ENCODE peak calls at places on chromosomes 5 and 9, in seven cellular contexts. I is NCI-H1930; S is IMR-90; K is non-pigmented ciliary epithelial cell; E is activated gamma-delta T cell treated with Interleukin-2 at 50 U/mL for 16 hours; U is AG10803; V is activated naive CD8-positive, alpha-beta T cell treated with anti-CD3 and anti-CD28 coated beads, Interleukin-2, amount 50 U/mL, for 24 hours. N is an unnamed sample.

GRCh38 chr9:61665829-61666228 is 476.0 kb downstream of the SPATA31A7 start:
- DNase-seq in U (no peak), E (no peak), K (no peak), S (no peak), V (no peak), I (no peak), N (no peak)

GRCh38 chr5:128053291-128053954 is 30.1 kb upstream of the SLC12A2 start:
- DNase-seq in K (no peak), U (peak), I (no peak), E (no peak), S (peak), V (no peak), N (peak)

GRCh38 chr5:158289967-158290366 is 431.0 kb upstream of the CLINT1 start:
- DNase-seq in U (no peak), V (no peak), I (no peak), K (no peak), S (no peak), E (no peak), N (no peak)

GRCh38 chr5:1757511-1757910 is 42.1 kb downstream of the MRPL36 start:
- DNase-seq in V (no peak), E (no peak), U (no peak), S (no peak), K (no peak), I (no peak), N (no peak)

GRCh38 chr5:170886210-170886894 is 24.5 kb downstream of the RANBP17 start:
- DNase-seq in V (no peak), S (no peak), I (no peak), U (no peak), K (no peak), E (no peak), N (no peak)

GRCh38 chr5:179553875-179554274 is 3.5 kb downstream of the RUFY1 start:
- DNase-seq in I (no peak), U (peak), S (peak), V (no peak), K (peak), E (no peak), N (no peak)

GRCh38 chr9:36082928-36083327 is 46.2 kb downstream of the RECK start:
- DNase-seq in I (no peak), E (no peak), V (no peak), S (no peak), K (no peak), U (no peak), N (no peak)

GRCh38 chr9:100515578-100516494 is 42.9 kb downstream of the TMEFF1 start:
- DNase-seq in U (peak), V (no peak), I (no peak), E (no peak), S (peak), K (no peak), N (no peak)

GRCh38 chr9:77402286-77402685 is 225.0 kb downstream of the VPS13A start:
- DNase-seq in V (no peak), I (no peak), E (no peak), K (no peak), S (peak), U (no peak), N (no peak)

GRCh38 chr5:39892708-39893107 is 467.9 kb upstream of the DAB2 start:
- DNase-seq in S (no peak), E (no peak), U (peak), V (no peak), K (no peak), I (no peak), N (no peak)

GRCh38 chr5:134586866-134587524 is 45.6 kb downstream of the SAR1B start:
- DNase-seq in S (peak), V (peak), E (peak), U (peak), I (peak), K (no peak), N (peak)

GRCh38 chr9:97388721-97389238 is 23.1 kb upstream of the TDRD7 start:
- DNase-seq in S (no peak), U (no peak), K (no peak), E (no peak), V (peak), I (no peak), N (no peak)

GRCh38 chr5:147756566-147756965 is 26.0 kb downstream of the JAKMIP2 start:
- DNase-seq in I (no peak), U (no peak), S (no peak), V (no peak), E (no peak), K (no peak), N (no peak)

GRCh38 chr5:62310426-62311105 is 4.6 kb downstream of the KIF2A start:
- DNase-seq in U (no peak), V (no peak), I (no peak), K (no peak), E (no peak), S (no peak), N (no peak)

GRCh38 chr5:63456279-63456678 is 506.0 kb downstream of the HTR1A start:
- DNase-seq in U (no peak), K (no peak), V (no peak), S (no peak), I (no peak), E (no peak), N (no peak)

GRCh38 chr9:13122756-13123369 is 156.6 kb downstream of the MPDZ start:
- DNase-seq in I (no peak), U (no peak), E (no peak), K (no peak), V (no peak), S (no peak), N (no peak)

GRCh38 chr9:137463194-137463930 is 4.2 kb upstream of the NSMF start:
- DNase-seq in S (no peak), I (no peak), V (no peak), K (no peak), E (no peak), U (no peak), N (no peak)

GRCh38 chr5:147397616-147398015 is 112.3 kb downstream of the DPYSL3 start:
- DNase-seq in V (no peak), U (no peak), S (no peak), E (no peak), K (no peak), I (no peak), N (no peak)

GRCh38 chr5:76952795-76953536 is at the start of gene CRHBP:
- DNase-seq in E (no peak), V (no peak), I (no peak), S (no peak), K (no peak), U (no peak), N (no peak)

GRCh38 chr9:125797857-125798399 is 50.8 kb downstream of the PBX3 start:
- DNase-seq in V (no peak), E (no peak), S (no peak), K (no peak), U (peak), I (no peak), N (no peak)

GRCh38 chr5:54909911-54910870 is 75.2 kb downstream of the ESM1 start:
- DNase-seq in S (peak), U (peak), I (no peak), E (no peak), K (no peak), V (no peak), N (peak)

GRCh38 chr9:136538599-136539426 is 7.0 kb downstream of the NOTCH1 start:
- DNase-seq in K (no peak), S (no peak), V (peak), U (no peak), E (peak), I (no peak), N (no peak)

GRCh38 chr9:131001021-131001420 is 8.0 kb upstream of the LAMC3 start:
- DNase-seq in K (no peak), S (no peak), U (no peak), E (no peak), V (no peak), I (no peak), N (no peak)

GRCh38 chr9:127449332-127449966 is 1.8 kb downstream of the RPL12 start:
- DNase-seq in S (no peak), I (no peak), K (no peak), V (no peak), U (no peak), E (no peak), N (no peak)

GRCh38 chr9:38018964-38019602 is 49.9 kb downstream of the SHB start:
- DNase-seq in K (no peak), E (no peak), S (peak), I (no peak), U (peak), V (no peak), N (peak)

GRCh38 chr5:180138214-180138975 is 66.8 kb upstream of the RNF130 start:
- DNase-seq in E (no peak), S (no peak), I (no peak), U (no peak), V (no peak), K (no peak), N (no peak)

GRCh38 chr9:1979815-1980367 is 35.3 kb upstream of the SMARCA2 start:
- DNase-seq in E (no peak), I (no peak), V (no peak), S (peak), U (peak), K (peak), N (no peak)

GRCh38 chr5:51396797-51397196 is 13.5 kb downstream of the ISL1 start:
- DNase-seq in V (no peak), K (no peak), E (no peak), U (no peak), I (no peak), S (no peak), N (no peak)

GRCh38 chr9:93040409-93040808 is 18.1 kb upstream of the SUSD3 start:
- DNase-seq in S (no peak), E (no peak), I (no peak), K (no peak), U (no peak), V (no peak), N (no peak)

GRCh38 chr9:73411494-73411893 is 259.8 kb downstream of the ANXA1 start:
- DNase-seq in I (no peak), S (no peak), K (no peak), U (no peak), V (no peak), E (no peak), N (no peak)

GRCh38 chr5:75053286-75054109 is 1.1 kb upstream of the GCNT4 start:
- DNase-seq in S (peak), E (peak), K (no peak), U (peak), I (peak), V (peak), N (no peak)

GRCh38 chr5:169467382-169467781 is 116.2 kb upstream of the SPDL1 start:
- DNase-seq in I (no peak), K (no peak), U (no peak), S (no peak), V (no peak), E (no peak), N (no peak)

GRCh38 chr5:139133237-139133636 is 64.9 kb downstream of the SIL1 start:
- DNase-seq in E (no peak), S (no peak), K (no peak), I (no peak), U (no peak), V (no peak), N (no peak)

GRCh38 chr5:109692852-109693251 is 3.1 kb downstream of the MAN2A1 start:
- DNase-seq in S (no peak), E (no peak), I (no peak), V (no peak), K (no peak), U (no peak), N (no peak)

GRCh38 chr5:95280692-95281091 is 4.2 kb downstream of the MCTP1 start:
- DNase-seq in K (no peak), E (no peak), V (no peak), I (no peak), S (no peak), U (no peak), N (no peak)

GRCh38 chr9:10331157-10331556 is 281.6 kb downstream of the PTPRD start:
- DNase-seq in V (no peak), E (no peak), S (no peak), I (no peak), U (no peak), K (no peak), N (no peak)

GRCh38 chr5:14129123-14129522 is 14.0 kb upstream of the TRIO start:
- DNase-seq in I (no peak), U (no peak), K (no peak), V (no peak), S (no peak), E (no peak), N (no peak)

GRCh38 chr5:37735649-37736347 is 104.0 kb downstream of the GDNF start:
- DNase-seq in V (no peak), I (no peak), U (peak), E (no peak), S (peak), K (no peak), N (no peak)

GRCh38 chr5:124162782-124163532 is 583.5 kb downstream of the ZNF608 start:
- DNase-seq in S (peak), V (peak), U (no peak), K (no peak), I (peak), E (peak), N (no peak)

GRCh38 chr9:92245005-92245797 is 48.3 kb downstream of the IARS1 start:
- DNase-seq in U (peak), S (peak), K (no peak), I (no peak), V (no peak), E (no peak), N (peak)